ENCODE peak calls at places on chromosomes 4 and X, in eight cellular contexts. One of them, this sample, is unnamed. For H3K4me1, the result is how much of the 10 kb centered on the place peaks cover.

GRCh38 chrX:73401591-73402266 is 45.1 kb upstream of the CDX4 start:
- DNase-seq in uterus: no peak
- DNase-seq in testis: no peak
- DNase-seq in right lobe of liver: no peak
- DNase-seq in A549: no peak
- DNase-seq in hepatocyte: peak
- DNase-seq in GM23248: no peak
- DNase-seq in mesenchymal stem cell: no peak
- DNase-seq in this sample: no peak

GRCh38 chr4:25123236-25123635 is 37.0 kb downstream of the SEPSECS start:
- DNase-seq in uterus: no peak
- DNase-seq in testis: no peak
- DNase-seq in right lobe of liver: no peak
- DNase-seq in A549: no peak
- DNase-seq in hepatocyte: no peak
- DNase-seq in GM23248: no peak
- DNase-seq in mesenchymal stem cell: no peak
- DNase-seq in this sample: no peak

GRCh38 chrX:24479924-24480722 is 15.0 kb downstream of the PDK3 start:
- DNase-seq in uterus: no peak
- DNase-seq in testis: no peak
- DNase-seq in right lobe of liver: no peak
- DNase-seq in A549: no peak
- DNase-seq in hepatocyte: no peak
- DNase-seq in GM23248: no peak
- DNase-seq in mesenchymal stem cell: peak
- DNase-seq in this sample: peak

GRCh38 chr4:53813991-53814390 is 222.7 kb upstream of the LNX1 start:
- DNase-seq in uterus: no peak
- DNase-seq in testis: no peak
- DNase-seq in right lobe of liver: no peak
- DNase-seq in A549: no peak
- DNase-seq in hepatocyte: no peak
- DNase-seq in GM23248: peak
- DNase-seq in mesenchymal stem cell: no peak
- DNase-seq in this sample: no peak

GRCh38 chr4:8905773-8906667 is 34.4 kb upstream of the HMX1 start:
- DNase-seq in uterus: no peak
- DNase-seq in testis: no peak
- DNase-seq in right lobe of liver: peak
- DNase-seq in A549: no peak
- DNase-seq in hepatocyte: no peak
- DNase-seq in GM23248: no peak
- DNase-seq in mesenchymal stem cell: no peak
- DNase-seq in this sample: no peak

GRCh38 chr4:181821039-181822004 is 421.9 kb upstream of the TENM3 start:
- DNase-seq in uterus: no peak
- DNase-seq in testis: no peak
- DNase-seq in right lobe of liver: no peak
- DNase-seq in A549: no peak
- DNase-seq in hepatocyte: no peak
- DNase-seq in GM23248: peak
- DNase-seq in mesenchymal stem cell: no peak
- DNase-seq in this sample: no peak

GRCh38 chr4:6401797-6402196 is 70.6 kb downstream of the PPP2R2C start:
- DNase-seq in uterus: no peak
- DNase-seq in testis: no peak
- DNase-seq in right lobe of liver: no peak
- DNase-seq in A549: no peak
- DNase-seq in hepatocyte: no peak
- DNase-seq in GM23248: no peak
- DNase-seq in mesenchymal stem cell: no peak
- DNase-seq in this sample: no peak

GRCh38 chr4:159401791-159402380 is 299.0 kb downstream of the RAPGEF2 start:
- DNase-seq in uterus: no peak
- DNase-seq in testis: no peak
- DNase-seq in right lobe of liver: no peak
- DNase-seq in A549: peak
- DNase-seq in hepatocyte: peak
- DNase-seq in GM23248: peak
- DNase-seq in mesenchymal stem cell: peak
- DNase-seq in this sample: no peak

GRCh38 chr4:176668324-176668723 is 124.4 kb downstream of the VEGFC start:
- DNase-seq in uterus: no peak
- DNase-seq in testis: no peak
- DNase-seq in right lobe of liver: no peak
- DNase-seq in A549: no peak
- DNase-seq in hepatocyte: no peak
- DNase-seq in GM23248: peak
- DNase-seq in mesenchymal stem cell: no peak
- DNase-seq in this sample: no peak

GRCh38 chr4:90792689-90793088 is 665.5 kb downstream of the CCSER1 start:
- DNase-seq in uterus: no peak
- DNase-seq in testis: no peak
- DNase-seq in right lobe of liver: no peak
- DNase-seq in A549: no peak
- DNase-seq in hepatocyte: no peak
- DNase-seq in GM23248: no peak
- DNase-seq in mesenchymal stem cell: no peak
- DNase-seq in this sample: no peak

GRCh38 chrX:71282514-71283408 is 674 bp upstream of the NONO start:
- DNase-seq in uterus: no peak
- DNase-seq in testis: peak
- DNase-seq in right lobe of liver: no peak
- DNase-seq in A549: peak
- DNase-seq in hepatocyte: peak
- DNase-seq in GM23248: peak
- DNase-seq in mesenchymal stem cell: no peak
- DNase-seq in this sample: peak

GRCh38 chr4:83962492-83962891 is 426.6 kb downstream of the GPAT3 start:
- DNase-seq in uterus: no peak
- DNase-seq in testis: no peak
- DNase-seq in right lobe of liver: no peak
- DNase-seq in A549: no peak
- DNase-seq in hepatocyte: no peak
- DNase-seq in GM23248: no peak
- DNase-seq in mesenchymal stem cell: no peak
- DNase-seq in this sample: no peak

GRCh38 chr4:82753725-82754410 is 44.7 kb downstream of the SCD5 start:
- DNase-seq in uterus: no peak
- DNase-seq in testis: peak
- DNase-seq in right lobe of liver: no peak
- DNase-seq in A549: no peak
- DNase-seq in hepatocyte: no peak
- DNase-seq in GM23248: peak
- DNase-seq in mesenchymal stem cell: peak
- DNase-seq in this sample: no peak

GRCh38 chr4:125365731-125366130 is 51.0 kb downstream of the FAT4 start:
- DNase-seq in uterus: no peak
- DNase-seq in testis: no peak
- DNase-seq in right lobe of liver: no peak
- DNase-seq in A549: no peak
- DNase-seq in hepatocyte: no peak
- DNase-seq in GM23248: no peak
- DNase-seq in mesenchymal stem cell: no peak
- DNase-seq in this sample: no peak

GRCh38 chr4:140163029-140163810 is 9.2 kb upstream of the MAML3 start:
- DNase-seq in uterus: peak
- DNase-seq in testis: peak
- DNase-seq in right lobe of liver: no peak
- DNase-seq in A549: no peak
- DNase-seq in hepatocyte: no peak
- DNase-seq in GM23248: peak
- DNase-seq in mesenchymal stem cell: no peak
- DNase-seq in this sample: no peak

GRCh38 chrX:132270699-132271098 is 51.5 kb upstream of the RAP2C start:
- DNase-seq in uterus: peak
- DNase-seq in testis: peak
- DNase-seq in right lobe of liver: no peak
- DNase-seq in A549: no peak
- DNase-seq in hepatocyte: peak
- DNase-seq in GM23248: peak
- DNase-seq in mesenchymal stem cell: peak
- DNase-seq in this sample: peak

GRCh38 chrX:52425710-52426245 is 57.0 kb downstream of the XAGE2 start:
- DNase-seq in uterus: no peak
- DNase-seq in testis: no peak
- DNase-seq in right lobe of liver: no peak
- DNase-seq in A549: no peak
- DNase-seq in hepatocyte: no peak
- DNase-seq in GM23248: peak
- DNase-seq in mesenchymal stem cell: no peak
- DNase-seq in this sample: peak

GRCh38 chrX:79138658-79139241 is 5.7 kb upstream of the GPR174 start:
- DNase-seq in uterus: no peak
- DNase-seq in testis: no peak
- DNase-seq in right lobe of liver: no peak
- DNase-seq in A549: no peak
- DNase-seq in hepatocyte: no peak
- DNase-seq in GM23248: no peak
- DNase-seq in mesenchymal stem cell: no peak
- DNase-seq in this sample: no peak

GRCh38 chr4:76758290-76758882 is 139.6 kb downstream of the SOWAHB start:
- DNase-seq in uterus: no peak
- DNase-seq in testis: peak
- DNase-seq in right lobe of liver: peak
- DNase-seq in A549: peak
- DNase-seq in hepatocyte: peak
- DNase-seq in GM23248: peak
- DNase-seq in mesenchymal stem cell: peak
- DNase-seq in this sample: peak

GRCh38 chrX:148600131-148600530 is 99.7 kb downstream of the AFF2 start:
- DNase-seq in uterus: no peak
- DNase-seq in testis: no peak
- DNase-seq in right lobe of liver: no peak
- DNase-seq in A549: no peak
- DNase-seq in hepatocyte: no peak
- DNase-seq in GM23248: no peak
- DNase-seq in mesenchymal stem cell: no peak
- DNase-seq in this sample: no peak

GRCh38 chr4:160129439-160129838 is 1026.6 kb downstream of the RAPGEF2 start:
- DNase-seq in uterus: no peak
- DNase-seq in testis: no peak
- DNase-seq in right lobe of liver: no peak
- DNase-seq in A549: peak
- DNase-seq in hepatocyte: peak
- DNase-seq in GM23248: no peak
- DNase-seq in mesenchymal stem cell: peak
- DNase-seq in this sample: peak

GRCh38 chr4:7826176-7826908 is 113.3 kb downstream of the AFAP1 start:
- DNase-seq in uterus: no peak
- DNase-seq in testis: no peak
- DNase-seq in right lobe of liver: no peak
- DNase-seq in A549: no peak
- DNase-seq in hepatocyte: no peak
- DNase-seq in GM23248: no peak
- DNase-seq in mesenchymal stem cell: no peak
- DNase-seq in this sample: no peak
- H3K4me1 ChIP-seq in uterus: under half
- H3K4me1 ChIP-seq in testis: under half
- H3K4me1 ChIP-seq in right lobe of liver: under half
- H3K4me1 ChIP-seq in A549: half or more
- H3K4me1 ChIP-seq in hepatocyte: under half
- H3K4me1 ChIP-seq in GM23248: half or more
- H3K4me1 ChIP-seq in mesenchymal stem cell: under half
- H3K4me1 ChIP-seq in this sample: under half

GRCh38 chr4:2803624-2804448 is 11.0 kb downstream of the SH3BP2 start:
- DNase-seq in uterus: no peak
- DNase-seq in testis: no peak
- DNase-seq in right lobe of liver: peak
- DNase-seq in A549: no peak
- DNase-seq in hepatocyte: no peak
- DNase-seq in GM23248: peak
- DNase-seq in mesenchymal stem cell: peak
- DNase-seq in this sample: peak
- H3K4me1 ChIP-seq in uterus: under half
- H3K4me1 ChIP-seq in testis: half or more
- H3K4me1 ChIP-seq in right lobe of liver: under half
- H3K4me1 ChIP-seq in A549: under half
- H3K4me1 ChIP-seq in hepatocyte: half or more
- H3K4me1 ChIP-seq in GM23248: under half
- H3K4me1 ChIP-seq in mesenchymal stem cell: half or more
- H3K4me1 ChIP-seq in this sample: under half

GRCh38 chr4:130025701-130026100 is 929.7 kb downstream of the C4orf33 start:
- DNase-seq in uterus: no peak
- DNase-seq in testis: no peak
- DNase-seq in right lobe of liver: no peak
- DNase-seq in A549: no peak
- DNase-seq in hepatocyte: no peak
- DNase-seq in GM23248: no peak
- DNase-seq in mesenchymal stem cell: no peak
- DNase-seq in this sample: no peak

GRCh38 chr4:130023088-130023487 is 927.1 kb downstream of the C4orf33 start:
- DNase-seq in uterus: no peak
- DNase-seq in testis: no peak
- DNase-seq in right lobe of liver: no peak
- DNase-seq in A549: no peak
- DNase-seq in hepatocyte: no peak
- DNase-seq in GM23248: no peak
- DNase-seq in mesenchymal stem cell: no peak
- DNase-seq in this sample: no peak

GRCh38 chr4:130029442-130029841 is 933.5 kb downstream of the C4orf33 start:
- DNase-seq in uterus: no peak
- DNase-seq in testis: no peak
- DNase-seq in right lobe of liver: no peak
- DNase-seq in A549: no peak
- DNase-seq in hepatocyte: no peak
- DNase-seq in GM23248: no peak
- DNase-seq in mesenchymal stem cell: no peak
- DNase-seq in this sample: no peak

GRCh38 chr4:130028552-130028951 is 932.6 kb downstream of the C4orf33 start:
- DNase-seq in uterus: no peak
- DNase-seq in testis: no peak
- DNase-seq in right lobe of liver: no peak
- DNase-seq in A549: no peak
- DNase-seq in hepatocyte: no peak
- DNase-seq in GM23248: no peak
- DNase-seq in mesenchymal stem cell: no peak
- DNase-seq in this sample: no peak

GRCh38 chr4:130026185-130026584 is 930.2 kb downstream of the C4orf33 start:
- DNase-seq in uterus: no peak
- DNase-seq in testis: no peak
- DNase-seq in right lobe of liver: no peak
- DNase-seq in A549: no peak
- DNase-seq in hepatocyte: no peak
- DNase-seq in GM23248: no peak
- DNase-seq in mesenchymal stem cell: no peak
- DNase-seq in this sample: no peak
- H3K4me1 ChIP-seq in uterus: under half
- H3K4me1 ChIP-seq in testis: under half
- H3K4me1 ChIP-seq in right lobe of liver: under half
- H3K4me1 ChIP-seq in A549: under half
- H3K4me1 ChIP-seq in hepatocyte: under half
- H3K4me1 ChIP-seq in GM23248: under half
- H3K4me1 ChIP-seq in mesenchymal stem cell: under half
- H3K4me1 ChIP-seq in this sample: under half

DNA sequence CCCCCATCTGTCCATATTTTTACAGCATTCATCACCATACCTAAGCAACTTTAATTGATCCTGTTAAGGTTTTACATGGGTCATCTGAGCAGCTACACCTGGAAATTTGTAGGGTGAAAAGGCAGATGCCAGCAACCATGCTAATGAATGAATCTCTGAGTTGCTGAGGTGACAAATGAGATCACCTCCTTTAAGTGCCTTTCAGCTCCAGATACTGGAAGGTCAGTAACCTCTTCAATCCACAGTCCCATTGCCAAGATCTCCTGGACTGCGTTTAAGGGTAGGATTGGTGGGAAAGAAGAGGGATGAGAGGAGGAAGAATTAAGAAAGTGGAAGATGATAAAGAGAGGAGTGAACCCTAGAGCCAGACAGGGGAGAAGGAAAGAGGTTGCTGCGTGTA is 8.5 kb upstream of the BMP3 start:
- DNase-seq in uterus: no peak
- DNase-seq in testis: no peak
- DNase-seq in right lobe of liver: no peak
- DNase-seq in A549: no peak
- DNase-seq in hepatocyte: no peak
- DNase-seq in GM23248: no peak
- DNase-seq in mesenchymal stem cell: no peak
- DNase-seq in this sample: no peak
- H3K4me1 ChIP-seq in uterus: under half
- H3K4me1 ChIP-seq in testis: under half
- H3K4me1 ChIP-seq in right lobe of liver: under half
- H3K4me1 ChIP-seq in A549: under half
- H3K4me1 ChIP-seq in hepatocyte: under half
- H3K4me1 ChIP-seq in GM23248: under half
- H3K4me1 ChIP-seq in mesenchymal stem cell: under half
- H3K4me1 ChIP-seq in this sample: under half